ENCODE peak calls at places on chromosomes 11 and 22, in six cellular contexts. S is H1, N is HCT116, F is HepG2, E is GM12878, R is K562. V is an unnamed sample.

GRCh38 chr11:94781822-94782221 is 13.7 kb downstream of the AMOTL1 start:
- DNase-seq in S (no peak), F (no peak), R (no peak), E (no peak), N (no peak), V (no peak)

GRCh38 chr22:50062509-50063135 is 4.5 kb upstream of the TTLL8 start:
- DNase-seq in S (no peak), R (no peak), E (no peak), F (no peak), N (no peak), V (no peak)

GRCh38 chr11:10397226-10397987 is 57.7 kb upstream of the AMPD3 start:
- DNase-seq in R (no peak), S (no peak), E (no peak), F (no peak), N (no peak), V (no peak)

GRCh38 chr11:60504219-60504618 is 11.0 kb upstream of the MS4A13 start:
- DNase-seq in R (no peak), S (no peak), N (no peak), F (no peak), E (peak; percentile 32), V (no peak)

GRCh38 chr11:15327786-15328231 is 213.1 kb downstream of the INSC start:
- DNase-seq in R (peak; percentile 64), S (peak; percentile 60), E (no peak), F (peak; percentile 16), N (peak; percentile 35), V (no peak)

GRCh38 chr11:95723353-95723942 is 66.1 kb downstream of the FAM76B start:
- DNase-seq in R (no peak), E (no peak), F (no peak), N (no peak), S (no peak), V (no peak)

GRCh38 chr11:44517541-44517940 is 47.9 kb upstream of the CD82 start:
- DNase-seq in R (no peak), F (no peak), E (no peak), N (no peak), S (no peak), V (no peak)

GRCh38 chr22:46002757-46003270 is 25.9 kb upstream of the WNT7B start:
- DNase-seq in E (no peak), F (no peak), R (no peak), S (no peak), N (no peak), V (no peak)

GRCh38 chr11:818396-819128 is at the start of gene PNPLA2:
- DNase-seq in S (no peak), F (peak; percentile 74), R (no peak), N (no peak), E (no peak), V (no peak)

DNA sequence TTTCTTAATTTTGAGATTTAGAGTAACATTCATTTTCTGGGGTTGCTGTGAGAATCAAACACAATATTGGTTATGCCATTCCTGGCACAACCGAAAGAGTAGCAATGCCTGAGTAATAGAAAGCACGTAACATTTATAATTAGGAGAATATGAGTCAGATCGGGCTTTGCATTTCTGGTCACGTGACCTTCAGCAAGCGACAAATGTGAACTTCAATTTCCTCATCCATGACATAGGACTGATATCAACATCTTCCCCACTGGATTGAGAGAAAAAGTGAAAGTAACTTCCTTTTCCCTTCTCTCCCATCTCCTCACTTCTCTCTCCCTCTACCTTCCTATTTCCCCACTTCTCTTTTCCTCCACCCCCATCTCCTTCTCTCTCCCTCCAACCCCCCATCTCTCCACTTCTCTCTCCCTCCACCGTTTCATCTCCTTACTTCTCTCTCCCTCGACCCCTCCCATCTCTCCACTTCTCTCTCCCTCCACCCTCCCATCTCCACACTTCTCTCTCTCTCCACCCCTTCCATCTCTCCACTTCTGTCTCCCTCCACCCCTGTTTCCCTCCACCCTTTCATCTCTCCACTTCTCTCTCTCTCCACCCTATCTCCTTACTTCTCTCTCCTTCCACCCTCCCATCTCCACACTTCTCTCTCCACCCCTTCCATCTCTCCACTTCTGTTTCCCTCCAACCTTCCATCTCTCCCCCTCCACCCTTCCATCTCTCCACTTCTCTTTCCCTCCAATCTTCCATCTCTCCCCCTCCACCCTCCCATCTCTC is 33.5 kb upstream of the CAT start:
- DNase-seq in R (no peak), S (no peak), E (peak; percentile 16), N (no peak), F (no peak), V (no peak)
- H3K9ac ChIP-seq in R (no peak overlapping the region), S (no peak overlapping the region), E (no peak overlapping the region), N (no peak overlapping the region), F (no peak overlapping the region), V (no peak overlapping the region)

GRCh38 chr11:93734427-93735222 is 6.7 kb downstream of the TAF1D start:
- DNase-seq in S (no peak), E (no peak), N (no peak), R (no peak), F (no peak), V (no peak)

GRCh38 chr11:93730108-93731107 is 10.9 kb downstream of the TAF1D start:
- DNase-seq in S (no peak), E (no peak), N (no peak), F (no peak), R (no peak), V (no peak)

GRCh38 chr11:93733474-93733873 is 7.8 kb downstream of the TAF1D start:
- DNase-seq in F (no peak), R (no peak), N (no peak), S (no peak), E (no peak), V (no peak)

GRCh38 chr11:93729129-93729616 is 12.1 kb downstream of the TAF1D start:
- DNase-seq in S (no peak), R (no peak), E (no peak), F (no peak), N (no peak), V (no peak)

DNA sequence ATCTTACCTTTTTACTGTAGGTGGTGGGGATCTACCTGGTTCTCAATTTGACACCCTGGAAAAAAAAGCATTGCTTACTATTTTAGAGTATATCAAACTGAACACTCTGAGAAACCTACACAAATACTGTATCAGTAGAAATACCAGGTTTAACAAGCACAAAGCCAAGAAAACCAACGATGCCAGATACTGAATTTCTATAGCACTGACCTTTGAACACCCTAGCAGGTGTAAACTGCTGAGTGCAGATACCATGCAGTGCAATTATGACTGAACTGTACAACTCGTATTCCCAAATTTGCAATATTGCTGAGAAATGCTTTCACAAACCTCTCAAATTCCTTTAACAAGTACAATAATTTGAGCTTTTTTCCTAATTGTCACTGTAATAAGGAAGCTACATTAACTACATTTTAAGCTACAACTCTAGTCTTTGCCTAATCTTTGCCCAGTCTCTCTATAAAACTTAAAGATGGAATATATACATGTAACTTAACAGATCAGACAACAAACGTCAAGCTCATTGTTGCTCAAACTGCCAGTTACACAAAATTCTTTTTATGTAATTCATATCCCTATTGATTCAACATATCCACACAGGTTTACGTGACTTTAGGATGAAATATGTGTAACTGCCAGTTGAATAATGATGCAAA is 8.9 kb downstream of the TAF1D start:
- DNase-seq in S (no peak), N (no peak), E (no peak), F (no peak), R (no peak), V (no peak)
- TF ChIP-seq POLR2AphosphoS5 in S (peak; percentile 17), N (peak; percentile 4), E (peak; percentile 48), F (peak; percentile 57), R (no peak), V (peak; percentile 11)

DNA sequence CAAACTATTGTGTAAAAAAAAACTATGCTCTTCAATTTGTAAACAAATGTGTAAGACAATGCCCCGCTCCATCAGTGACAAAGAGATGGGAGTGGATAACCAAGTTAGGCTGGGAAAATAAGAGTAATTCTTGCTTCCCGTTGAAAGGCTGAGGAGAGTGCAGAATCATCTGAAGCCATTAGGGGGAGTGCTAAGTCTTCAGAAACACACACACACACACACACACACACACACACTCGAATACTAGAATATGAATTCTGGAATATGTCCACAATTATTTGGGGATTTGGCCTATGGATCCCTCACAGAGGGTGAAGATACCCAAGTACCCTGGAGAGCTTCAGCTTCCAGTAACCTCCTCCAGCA is 27.8 kb upstream of the ROBO3 start:
- DNase-seq in F (peak; percentile 58), R (peak; percentile 64), S (no peak), N (peak; percentile 72), E (peak; percentile 2), V (peak; percentile 62)
- TF ChIP-seq EZH2 in F (no peak), R (no peak), S (no peak), N (no peak), E (no peak), V (no peak)

GRCh38 chr11:27717801-27718229 is 17.6 kb upstream of the BDNF start:
- DNase-seq in N (no peak), S (no peak), R (no peak), F (no peak), E (no peak), V (no peak)
- H3K9ac ChIP-seq in N (peak overlapping the region; percentile 47), S (peak overlapping the region; percentile 31), R (no peak overlapping the region), F (no peak overlapping the region), E (no peak overlapping the region), V (no peak overlapping the region)

GRCh38 chr11:69041516-69041915 is 7.2 kb upstream of the TPCN2 start:
- DNase-seq in R (no peak), E (no peak), S (no peak), N (no peak), F (no peak), V (no peak)

GRCh38 chr11:69040581-69041260 is 8.0 kb upstream of the TPCN2 start:
- DNase-seq in N (no peak), E (no peak), F (no peak), S (no peak), R (no peak), V (peak; percentile 85)

GRCh38 chr11:69048056-69048717 is 545 bp upstream of the TPCN2 start:
- DNase-seq in S (no peak), E (no peak), N (no peak), F (no peak), R (no peak), V (no peak)

GRCh38 chr11:69040051-69040450 is 8.7 kb upstream of the TPCN2 start:
- DNase-seq in F (no peak), E (no peak), N (no peak), R (no peak), S (no peak), V (no peak)

GRCh38 chr11:69044111-69045013 is 4.4 kb upstream of the TPCN2 start:
- DNase-seq in E (no peak), N (peak; percentile 68), S (peak; percentile 64), F (peak; percentile 68), R (no peak), V (peak; percentile 77)
- TF ChIP-seq POLR2AphosphoS5 in E (no peak), N (peak; percentile 50), S (no peak), F (no peak), R (no peak), V (peak; percentile 42)

DNA sequence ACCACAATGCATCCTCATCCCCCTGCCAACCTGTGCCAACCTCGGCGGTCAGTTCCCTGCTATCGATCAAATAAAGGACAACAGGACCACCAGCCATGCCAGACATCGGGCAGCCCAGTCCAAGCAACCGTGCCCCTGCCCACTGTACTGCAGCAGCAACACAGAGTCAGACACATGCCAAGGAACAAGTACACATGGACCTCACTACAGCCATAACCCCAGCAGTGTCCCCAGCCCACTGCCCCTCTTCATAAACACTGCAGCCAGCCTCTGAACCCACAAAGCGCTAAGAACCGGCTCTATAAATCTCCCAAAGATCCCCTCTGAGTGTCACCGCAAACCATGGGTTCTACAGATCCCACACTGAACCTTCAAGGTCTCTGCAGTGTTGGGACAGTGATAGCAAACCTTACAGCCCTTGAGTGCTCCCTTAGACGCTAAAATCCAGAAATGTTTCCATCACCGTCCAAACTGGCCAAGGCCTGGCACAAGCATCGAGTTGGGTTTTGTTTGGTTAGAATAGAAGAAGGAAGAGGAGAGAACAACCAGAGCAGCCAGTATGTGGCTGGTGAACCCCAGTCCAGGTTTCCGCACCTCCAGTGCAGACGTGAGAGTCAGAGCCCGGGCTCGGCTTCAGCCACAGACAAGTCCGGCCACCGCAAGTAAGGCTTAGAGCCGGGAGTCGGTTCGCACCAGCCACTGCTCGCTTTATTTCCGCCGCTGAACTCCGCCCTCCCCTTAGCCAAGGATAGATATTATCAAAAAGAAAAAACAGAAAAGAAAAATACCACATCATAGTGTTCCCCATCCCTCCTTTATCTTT is 7.9 kb downstream of the PAX6 start:
- DNase-seq in R (no peak), N (no peak), F (no peak), S (no peak), E (no peak), V (no peak)
- TF ChIP-seq EZH2 in R (no peak), N (no peak), F (no peak), S (peak; percentile 94), E (no peak), V (no peak)